ENCODE peak calls at places on chromosomes 5 and 9, in eight cellular contexts. Q is H1, H is HCT116, E is K562, F is SK-N-SH, B is GM12878, S is HepG2, O is endothelial cell of umbilical vein. Z is an unnamed sample.

GRCh38 chr9:110700953-110701352 is 32.4 kb downstream of the MUSK start:
- DNase-seq in B (no peak), S (no peak), O (peak; percentile 65), Q (no peak), H (no peak), F (no peak), E (no peak), Z (no peak)

GRCh38 chr5:151214614-151215545 is 9.0 kb downstream of the CCDC69 start:
- DNase-seq in O (no peak), S (peak; percentile 25), B (peak; percentile 91), H (no peak), Q (no peak), E (no peak), F (no peak), Z (no peak)

GRCh38 chr9:97057651-97058050 is 18.7 kb upstream of the CTSV start:
- DNase-seq in E (peak; percentile 35), B (no peak), Q (no peak), H (no peak), F (no peak), S (no peak), O (no peak), Z (peak; percentile 29)

GRCh38 chr5:466661-467310 is 23.8 kb downstream of the EXOC3 start:
- DNase-seq in B (no peak), E (no peak), Q (no peak), H (no peak), S (no peak), F (no peak), O (no peak), Z (no peak)

GRCh38 chr5:55172937-55173695 is at the start of gene CDC20B:
- DNase-seq in E (peak; percentile 88), H (no peak), F (peak; percentile 94), S (peak; percentile 23), O (peak; percentile 74), Q (no peak), B (no peak), Z (peak; percentile 91)

GRCh38 chr5:33579789-33580188 is 139.0 kb downstream of the TARS1 start:
- DNase-seq in H (no peak), E (no peak), Q (no peak), S (no peak), F (no peak), B (no peak), O (no peak), Z (no peak)

GRCh38 chr5:83547889-83548288 is 76.3 kb downstream of the VCAN start:
- DNase-seq in S (no peak), E (no peak), B (no peak), H (no peak), Q (no peak), F (no peak), O (no peak), Z (no peak)

GRCh38 chr9:36288057-36288456 is 29.8 kb upstream of the GNE start:
- DNase-seq in F (no peak), O (no peak), B (no peak), H (no peak), E (no peak), S (no peak), Q (no peak), Z (no peak)

GRCh38 chr9:103245369-103245768 is 250.2 kb downstream of the CYLC2 start:
- DNase-seq in B (no peak), F (no peak), E (no peak), Q (no peak), O (no peak), S (no peak), H (no peak), Z (no peak)

GRCh38 chr5:132962429-132962928 is 955 bp downstream of the AFF4 start:
- DNase-seq in F (peak; percentile 56), Q (no peak), B (no peak), H (peak; percentile 32), S (peak; percentile 34), E (peak; percentile 26), O (peak; percentile 84), Z (peak; percentile 62)
- TF ChIP-seq POLR2AphosphoS5 in F (no peak), Q (peak; percentile 71), B (no peak), H (peak; percentile 31), S (no peak), E (no peak), O (no peak), Z (no peak)

DNA sequence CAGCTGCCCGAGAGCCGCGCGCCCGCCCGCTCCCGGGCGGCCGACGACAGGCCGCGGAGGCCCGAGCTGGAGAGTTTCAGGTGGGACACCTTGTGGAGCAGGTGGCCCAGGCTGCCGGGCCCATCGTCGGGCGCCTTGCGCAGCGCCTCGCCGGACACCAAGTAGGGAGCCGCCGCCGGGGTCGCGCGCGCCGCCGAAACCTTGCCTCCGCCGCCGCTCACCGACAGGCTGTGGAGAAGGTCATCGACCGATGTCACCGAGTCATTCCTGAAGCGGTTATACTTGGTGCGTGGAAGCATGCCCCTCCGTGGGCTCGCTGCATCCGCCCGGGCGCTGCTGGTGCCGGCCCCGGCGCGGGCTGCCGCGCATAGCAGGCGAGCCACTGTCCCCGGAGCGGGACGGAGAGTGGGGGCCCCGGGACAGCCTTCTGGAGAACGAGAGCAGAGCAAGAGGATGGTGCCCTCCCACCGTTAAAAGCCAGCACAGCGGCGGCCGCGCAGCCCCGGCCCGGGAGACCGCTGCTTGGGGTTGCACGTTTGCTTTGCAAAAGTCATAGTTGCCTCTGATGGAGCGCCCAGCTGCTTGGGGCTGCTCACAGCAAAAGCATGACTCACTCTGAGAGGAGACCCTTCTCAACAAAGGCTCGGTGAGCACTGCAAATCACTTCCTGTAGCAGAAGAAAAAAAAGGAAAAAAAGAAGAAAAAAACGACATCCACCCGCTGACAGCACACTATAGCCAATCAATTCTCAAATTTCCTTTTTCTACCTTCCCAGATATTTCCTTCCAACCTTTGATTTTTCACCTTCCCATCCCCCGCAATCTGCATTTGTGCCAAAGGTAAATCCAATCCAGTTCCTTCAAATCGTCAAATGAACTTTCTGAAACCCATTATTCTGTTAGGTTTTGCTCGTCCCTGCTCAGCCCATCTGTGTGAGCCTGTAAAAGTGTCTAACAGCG is at the start of gene SHC3:
- DNase-seq in E (no peak), B (no peak), F (peak; percentile 70), S (no peak), H (no peak), Q (no peak), O (peak; percentile 50), Z (peak; percentile 67)
- H2AFZ ChIP-seq in E (no peak within 1 kb of the TSS), B (no peak within 1 kb of the TSS), F (peak within 1 kb of the TSS; percentile 47), S (no peak within 1 kb of the TSS), H (peak within 1 kb of the TSS; percentile 72), Q (peak within 1 kb of the TSS; percentile 11), O (peak within 1 kb of the TSS; percentile 91), Z (peak within 1 kb of the TSS; percentile 87)

DNA sequence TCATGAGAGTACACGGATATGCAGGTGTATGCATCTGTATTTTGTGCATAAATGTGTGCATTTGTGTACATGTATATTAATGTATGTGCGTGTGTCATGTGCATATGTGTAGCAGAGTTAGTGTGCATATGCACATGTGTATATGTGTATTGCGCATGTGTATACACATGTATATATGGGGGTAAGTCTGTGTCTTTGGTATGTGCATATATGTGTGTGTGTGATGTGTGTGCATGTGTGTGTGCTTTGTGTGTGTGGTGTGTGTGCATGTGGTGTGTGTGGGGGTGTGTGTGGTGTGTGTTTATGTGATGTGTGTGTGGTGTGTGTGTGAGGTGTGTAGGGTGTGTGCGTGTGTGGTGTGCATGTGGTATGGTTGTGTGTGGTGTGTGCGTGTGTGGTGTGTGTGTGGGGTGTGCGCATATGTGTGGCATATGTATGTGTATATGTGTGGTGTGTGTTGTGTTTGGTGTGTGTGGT is 13.1 kb upstream of the CTSL start:
- DNase-seq in H (no peak), O (no peak), E (no peak), F (no peak), B (no peak), Q (no peak), S (no peak), Z (no peak)
- TF ChIP-seq POLR2AphosphoS5 in H (no peak), O (no peak), E (no peak), F (no peak), B (no peak), Q (no peak), S (no peak), Z (no peak)

GRCh38 chr5:41334758-41335157 is 121.4 kb upstream of the C6 start:
- DNase-seq in O (no peak), Q (peak; percentile 13), S (no peak), E (no peak), B (no peak), F (no peak), H (no peak), Z (peak; percentile 16)
- H2AFZ ChIP-seq in O (no peak overlapping the region), Q (no peak overlapping the region), S (no peak overlapping the region), E (no peak overlapping the region), B (no peak overlapping the region), F (no peak overlapping the region), H (no peak overlapping the region), Z (no peak overlapping the region)

GRCh38 chr5:10485142-10485795 is 43.6 kb downstream of the ROPN1L start:
- DNase-seq in F (peak; percentile 92), H (peak; percentile 18), B (no peak), E (peak; percentile 93), S (no peak), O (peak; percentile 98), Q (no peak), Z (peak; percentile 33)
- TF ChIP-seq POLR2AphosphoS5 in F (no peak), H (no peak), B (no peak), E (no peak), S (no peak), O (peak; percentile 38), Q (no peak), Z (no peak)

DNA sequence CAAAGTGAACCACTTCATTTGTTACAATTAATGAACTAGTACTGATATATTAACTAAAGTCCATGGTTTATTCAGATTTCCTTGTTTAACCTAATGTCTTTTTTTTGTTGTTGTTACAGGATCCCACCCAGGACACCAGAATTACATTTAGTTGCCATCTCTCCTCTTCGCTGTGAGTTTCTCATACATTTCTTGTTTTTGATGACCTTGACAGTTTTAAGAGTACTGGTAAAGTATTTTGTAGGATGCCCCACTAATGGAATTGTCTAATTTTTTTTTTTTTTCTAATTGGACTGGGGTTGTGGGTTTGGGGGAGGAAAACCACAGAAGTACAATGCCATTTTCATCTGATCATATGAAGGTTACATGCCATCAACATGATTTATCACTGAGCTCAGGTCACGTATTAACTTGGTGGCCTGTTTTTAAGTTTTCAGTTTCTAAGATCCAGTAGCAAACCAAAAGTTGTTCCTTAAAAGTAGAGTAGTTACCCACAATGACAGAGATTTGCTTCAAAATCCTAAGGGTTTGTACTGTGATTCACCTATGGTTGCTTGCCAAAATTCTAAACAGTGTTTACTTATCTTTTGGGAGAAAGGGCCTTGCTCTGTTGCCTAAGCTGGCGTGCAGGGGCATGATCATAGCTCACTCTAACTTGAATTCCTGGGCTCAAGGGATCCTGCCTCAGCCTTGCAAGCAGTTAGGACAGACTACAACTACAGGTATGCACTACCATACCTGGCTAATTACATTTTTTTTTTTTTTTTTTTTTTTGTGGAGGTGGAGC is 4.5 kb upstream of the OTULIN start:
- DNase-seq in O (no peak), B (no peak), S (no peak), E (no peak), H (no peak), Q (no peak), F (no peak), Z (no peak)
- H2AFZ ChIP-seq in O (no peak overlapping the region), B (no peak overlapping the region), S (no peak overlapping the region), E (no peak overlapping the region), H (no peak overlapping the region), Q (no peak overlapping the region), F (no peak overlapping the region), Z (no peak overlapping the region)